ENCODE peak calls at places on chromosome 10, in ten cellular contexts. One of them, this sample, is unnamed.

GRCh38 chr10:19930936-19931859 is 115.0 kb downstream of the PLXDC2 start:
- DNase-seq in AG08396: peak
- DNase-seq in AG09309: no peak
- DNase-seq in NCI-H1092: no peak
- DNase-seq in effector memory CD8-positive, alpha-beta T cell: no peak
- DNase-seq in HuH-7.5: no peak
- DNase-seq in NCI-H1048: no peak
- DNase-seq in lower lobe of right lung: no peak
- DNase-seq in IMR-90: peak
- DNase-seq in fibroblast of lung: peak
- DNase-seq in this sample: no peak

GRCh38 chr10:95406651-95407280 is 116.0 kb upstream of the PDLIM1 start:
- DNase-seq in AG08396: no peak
- DNase-seq in AG09309: no peak
- DNase-seq in NCI-H1092: peak
- DNase-seq in effector memory CD8-positive, alpha-beta T cell: no peak
- DNase-seq in HuH-7.5: peak
- DNase-seq in NCI-H1048: no peak
- DNase-seq in lower lobe of right lung: peak
- DNase-seq in IMR-90: no peak
- DNase-seq in fibroblast of lung: no peak
- DNase-seq in this sample: no peak

GRCh38 chr10:70676511-70676910 is 4.2 kb downstream of the ADAMTS14 start:
- DNase-seq in AG08396: no peak
- DNase-seq in AG09309: no peak
- DNase-seq in NCI-H1092: no peak
- DNase-seq in effector memory CD8-positive, alpha-beta T cell: no peak
- DNase-seq in HuH-7.5: no peak
- DNase-seq in NCI-H1048: no peak
- DNase-seq in lower lobe of right lung: no peak
- DNase-seq in IMR-90: no peak
- DNase-seq in fibroblast of lung: no peak
- DNase-seq in this sample: no peak

GRCh38 chr10:16472828-16473227 is 36.0 kb downstream of the PTER start:
- DNase-seq in AG08396: no peak
- DNase-seq in AG09309: no peak
- DNase-seq in NCI-H1092: no peak
- DNase-seq in effector memory CD8-positive, alpha-beta T cell: no peak
- DNase-seq in HuH-7.5: no peak
- DNase-seq in NCI-H1048: no peak
- DNase-seq in lower lobe of right lung: no peak
- DNase-seq in IMR-90: no peak
- DNase-seq in fibroblast of lung: no peak
- DNase-seq in this sample: no peak

GRCh38 chr10:7913122-7913872 is 95.0 kb downstream of the TAF3 start:
- DNase-seq in AG08396: no peak
- DNase-seq in AG09309: no peak
- DNase-seq in NCI-H1092: no peak
- DNase-seq in effector memory CD8-positive, alpha-beta T cell: no peak
- DNase-seq in HuH-7.5: no peak
- DNase-seq in NCI-H1048: no peak
- DNase-seq in lower lobe of right lung: no peak
- DNase-seq in IMR-90: no peak
- DNase-seq in fibroblast of lung: no peak
- DNase-seq in this sample: no peak

GRCh38 chr10:103929396-103929921 is 11.5 kb upstream of the STN1 start:
- DNase-seq in AG08396: no peak
- DNase-seq in AG09309: no peak
- DNase-seq in NCI-H1092: no peak
- DNase-seq in effector memory CD8-positive, alpha-beta T cell: no peak
- DNase-seq in HuH-7.5: no peak
- DNase-seq in NCI-H1048: no peak
- DNase-seq in lower lobe of right lung: no peak
- DNase-seq in IMR-90: no peak
- DNase-seq in fibroblast of lung: peak
- DNase-seq in this sample: no peak

GRCh38 chr10:73480158-73480557 is 15.7 kb downstream of the PPP3CB start:
- DNase-seq in AG08396: peak
- DNase-seq in AG09309: no peak
- DNase-seq in NCI-H1092: no peak
- DNase-seq in effector memory CD8-positive, alpha-beta T cell: no peak
- DNase-seq in HuH-7.5: no peak
- DNase-seq in NCI-H1048: no peak
- DNase-seq in lower lobe of right lung: no peak
- DNase-seq in IMR-90: peak
- DNase-seq in fibroblast of lung: peak
- DNase-seq in this sample: no peak

GRCh38 chr10:123634221-123634620 is 31.9 kb upstream of the GPR26 start:
- DNase-seq in AG08396: no peak
- DNase-seq in AG09309: no peak
- DNase-seq in NCI-H1092: no peak
- DNase-seq in effector memory CD8-positive, alpha-beta T cell: no peak
- DNase-seq in HuH-7.5: no peak
- DNase-seq in NCI-H1048: no peak
- DNase-seq in lower lobe of right lung: no peak
- DNase-seq in IMR-90: no peak
- DNase-seq in fibroblast of lung: no peak
- DNase-seq in this sample: no peak

GRCh38 chr10:78417425-78418370 is 384.0 kb downstream of the RPS24 start:
- DNase-seq in AG08396: no peak
- DNase-seq in AG09309: no peak
- DNase-seq in NCI-H1092: no peak
- DNase-seq in effector memory CD8-positive, alpha-beta T cell: no peak
- DNase-seq in HuH-7.5: no peak
- DNase-seq in NCI-H1048: no peak
- DNase-seq in lower lobe of right lung: no peak
- DNase-seq in IMR-90: no peak
- DNase-seq in fibroblast of lung: no peak
- DNase-seq in this sample: no peak

GRCh38 chr10:61020420-61021158 is 76.6 kb upstream of the RHOBTB1 start:
- DNase-seq in AG08396: no peak
- DNase-seq in AG09309: no peak
- DNase-seq in NCI-H1092: no peak
- DNase-seq in effector memory CD8-positive, alpha-beta T cell: no peak
- DNase-seq in HuH-7.5: no peak
- DNase-seq in NCI-H1048: no peak
- DNase-seq in lower lobe of right lung: no peak
- DNase-seq in IMR-90: no peak
- DNase-seq in fibroblast of lung: no peak
- DNase-seq in this sample: no peak

GRCh38 chr10:117884088-117884487 is 162.7 kb downstream of the RAB11FIP2 start:
- DNase-seq in AG08396: no peak
- DNase-seq in AG09309: no peak
- DNase-seq in NCI-H1092: no peak
- DNase-seq in effector memory CD8-positive, alpha-beta T cell: no peak
- DNase-seq in HuH-7.5: no peak
- DNase-seq in NCI-H1048: no peak
- DNase-seq in lower lobe of right lung: no peak
- DNase-seq in IMR-90: no peak
- DNase-seq in fibroblast of lung: no peak
- DNase-seq in this sample: no peak

GRCh38 chr10:70148516-70148915 is 2.0 kb upstream of the TYSND1 start:
- DNase-seq in AG08396: no peak
- DNase-seq in AG09309: no peak
- DNase-seq in NCI-H1092: no peak
- DNase-seq in effector memory CD8-positive, alpha-beta T cell: no peak
- DNase-seq in HuH-7.5: no peak
- DNase-seq in NCI-H1048: no peak
- DNase-seq in lower lobe of right lung: no peak
- DNase-seq in IMR-90: no peak
- DNase-seq in fibroblast of lung: no peak
- DNase-seq in this sample: no peak